ENCODE peak calls at places on chromosomes 3 and 15, in seven cellular contexts. J is astrocyte, B is GM12864, W is ovary, E is esophagus squamous epithelium, C is psoas muscle, I is uterus. Q is an unnamed sample.

GRCh38 chr3:192597511-192597910 is 129.8 kb downstream of the FGF12 start:
- DNase-seq in J (no peak), B (no peak), C (no peak), W (no peak), I (no peak), E (no peak), Q (no peak)

GRCh38 chr3:14797731-14798130 is 21.0 kb upstream of the FGD5 start:
- DNase-seq in C (no peak), B (no peak), J (no peak), W (no peak), I (peak; percentile 7), E (no peak), Q (no peak)

GRCh38 chr15:40349163-40349562 is 1.7 kb upstream of the PHGR1 start:
- DNase-seq in E (no peak), C (no peak), B (no peak), J (no peak), I (no peak), W (no peak), Q (no peak)

GRCh38 chr3:44468572-44469520 is 8.6 kb downstream of the ZNF445 start:
- DNase-seq in B (no peak), W (no peak), C (no peak), I (no peak), J (peak; percentile 55), E (no peak), Q (peak; percentile 41)

GRCh38 chr15:90033448-90033847 is 32.3 kb downstream of the ZNF710 start:
- DNase-seq in C (no peak), I (no peak), E (no peak), B (no peak), W (no peak), J (no peak), Q (no peak)

GRCh38 chr15:66803182-66803729 is 101.2 kb downstream of the SMAD6 start:
- DNase-seq in W (peak; percentile 93), I (peak; percentile 89), B (no peak), J (peak; percentile 97), E (no peak), C (peak; percentile 92), Q (peak; percentile 98)

GRCh38 chr3:123083446-123084124 is 16.8 kb downstream of the PDIA5 start:
- DNase-seq in I (no peak), J (peak; percentile 61), C (no peak), B (no peak), W (no peak), E (no peak), Q (peak; percentile 85)

GRCh38 chr3:196141866-196142673 is 60.2 kb upstream of the TFRC start:
- DNase-seq in C (no peak), I (no peak), E (no peak), J (no peak), B (no peak), W (no peak), Q (no peak)

GRCh38 chr3:49470714-49471420 is 800 bp downstream of the DAG1 start:
- DNase-seq in W (no peak), J (no peak), C (no peak), I (no peak), E (no peak), B (no peak), Q (no peak)

GRCh38 chr3:127150915-127151564 is 41.9 kb upstream of the PRR23E start:
- DNase-seq in W (no peak), B (no peak), E (no peak), C (no peak), I (peak; percentile 4), J (no peak), Q (no peak)

GRCh38 chr15:40249477-40250303 is 10.8 kb downstream of the PAK6 start:
- DNase-seq in W (no peak), E (no peak), B (no peak), C (no peak), J (peak; percentile 50), I (no peak), Q (no peak)

GRCh38 chr3:177665122-177665808 is 468.0 kb upstream of the TBL1XR1 start:
- DNase-seq in J (peak; percentile 72), I (no peak), C (no peak), W (no peak), B (no peak), E (no peak), Q (no peak)

GRCh38 chr3:194976813-194977322 is 291.2 kb downstream of the FAM43A start:
- DNase-seq in J (no peak), W (no peak), I (no peak), C (no peak), B (no peak), E (no peak), Q (no peak)

GRCh38 chr3:196941846-196942225 is 492 bp downstream of the NCBP2 start:
- DNase-seq in C (no peak), B (no peak), E (no peak), W (peak; percentile 41), I (peak; percentile 34), J (peak; percentile 39), Q (peak; percentile 62)

GRCh38 chr3:18740631-18741583 is 315.8 kb upstream of the SATB1 start:
- DNase-seq in I (no peak), W (no peak), C (no peak), B (peak; percentile 35), E (no peak), J (no peak), Q (no peak)

DNA sequence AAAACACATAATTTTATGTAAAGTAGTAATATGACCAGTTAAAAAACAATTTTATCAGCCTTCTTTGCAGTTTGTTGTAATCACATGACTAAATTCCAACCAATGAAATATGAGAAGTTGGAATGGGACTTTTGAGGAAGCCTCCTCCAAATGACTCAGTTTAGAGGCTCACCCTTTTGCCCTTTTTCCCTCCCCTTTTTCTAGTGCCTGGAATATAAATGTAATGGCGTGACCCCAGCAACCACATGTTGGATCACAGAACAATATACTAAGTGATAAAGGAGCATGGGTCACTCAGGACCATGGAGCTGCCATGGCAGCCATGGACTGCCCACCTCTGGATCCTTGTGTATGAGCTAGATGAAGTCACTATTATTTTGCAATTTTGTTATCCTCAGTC is 48.8 kb upstream of the HEG1 start:
- DNase-seq in W (no peak), J (peak; percentile 48), I (no peak), B (no peak), E (no peak), C (no peak), Q (peak; percentile 78)
- H3K4me3 ChIP-seq in W (no peak overlapping the region), J (no peak overlapping the region), I (no peak overlapping the region), B (peak overlapping the region; percentile 82), E (no peak overlapping the region), C (no peak overlapping the region), Q (no peak overlapping the region)

DNA sequence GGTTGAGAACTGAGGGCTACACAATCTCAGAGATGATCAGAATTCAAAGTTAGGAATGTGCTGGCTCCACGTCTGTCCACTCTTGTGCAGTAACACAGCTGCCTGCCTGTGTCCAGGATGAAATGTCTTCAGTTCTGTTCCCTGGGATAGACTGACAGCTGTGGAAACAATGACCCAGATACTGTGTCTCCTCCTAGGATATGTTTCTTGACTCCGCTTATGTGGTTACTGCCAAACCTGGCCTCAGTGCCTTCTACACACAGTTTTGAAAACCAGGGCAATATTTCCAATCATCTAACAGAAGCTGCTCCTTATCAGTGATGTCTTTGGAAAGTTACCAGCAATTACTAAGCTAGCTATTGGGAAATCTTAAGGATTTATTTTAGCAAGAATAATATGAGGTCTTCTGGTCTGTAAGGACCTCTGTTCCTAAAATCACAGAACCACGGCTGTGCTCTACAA is 67.6 kb downstream of the NOX5 start:
- DNase-seq in E (no peak), C (peak; percentile 19), B (no peak), W (peak; percentile 23), I (peak; percentile 40), J (peak; percentile 81), Q (peak; percentile 95)
- TF ChIP-seq CTCF in E (no peak), C (no peak), B (no peak), W (no peak), I (no peak), J (no peak), Q (no peak)

GRCh38 chr3:133535971-133536634 is 37.4 kb upstream of the CDV3 start:
- DNase-seq in W (no peak), B (no peak), E (no peak), I (no peak), J (peak; percentile 89), C (no peak), Q (peak; percentile 95)
- H3K4me3 ChIP-seq in W (no peak overlapping the region), B (no peak overlapping the region), E (no peak overlapping the region), I (no peak overlapping the region), J (no peak overlapping the region), C (no peak overlapping the region), Q (peak overlapping the region; percentile 29)

DNA sequence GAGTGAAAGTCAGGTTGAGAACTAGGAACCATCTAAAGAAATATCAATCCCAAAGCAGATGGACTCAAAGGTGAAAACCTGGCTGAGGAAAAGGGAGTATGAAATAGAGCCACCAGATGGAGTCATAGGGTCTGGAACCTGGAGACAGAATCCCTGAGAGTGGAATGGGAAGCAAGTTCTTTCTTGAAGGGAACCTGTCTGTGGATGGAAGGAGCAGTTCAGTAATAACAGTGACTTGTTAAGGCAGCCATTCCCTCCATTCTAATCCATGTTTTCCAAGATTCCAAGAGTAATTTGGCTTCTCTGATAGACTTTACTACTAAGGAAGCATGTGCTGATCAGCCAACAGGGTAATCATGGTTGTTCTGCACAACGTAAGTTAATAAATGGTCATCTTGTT is 22.5 kb upstream of the AQP9 start:
- DNase-seq in W (no peak), B (no peak), I (no peak), C (no peak), E (no peak), J (peak; percentile 0), Q (peak; percentile 45)
- TF ChIP-seq CTCF in W (no peak), B (no peak), I (peak; percentile 27), C (no peak), E (no peak), J (peak; percentile 6), Q (peak; percentile 49)

DNA sequence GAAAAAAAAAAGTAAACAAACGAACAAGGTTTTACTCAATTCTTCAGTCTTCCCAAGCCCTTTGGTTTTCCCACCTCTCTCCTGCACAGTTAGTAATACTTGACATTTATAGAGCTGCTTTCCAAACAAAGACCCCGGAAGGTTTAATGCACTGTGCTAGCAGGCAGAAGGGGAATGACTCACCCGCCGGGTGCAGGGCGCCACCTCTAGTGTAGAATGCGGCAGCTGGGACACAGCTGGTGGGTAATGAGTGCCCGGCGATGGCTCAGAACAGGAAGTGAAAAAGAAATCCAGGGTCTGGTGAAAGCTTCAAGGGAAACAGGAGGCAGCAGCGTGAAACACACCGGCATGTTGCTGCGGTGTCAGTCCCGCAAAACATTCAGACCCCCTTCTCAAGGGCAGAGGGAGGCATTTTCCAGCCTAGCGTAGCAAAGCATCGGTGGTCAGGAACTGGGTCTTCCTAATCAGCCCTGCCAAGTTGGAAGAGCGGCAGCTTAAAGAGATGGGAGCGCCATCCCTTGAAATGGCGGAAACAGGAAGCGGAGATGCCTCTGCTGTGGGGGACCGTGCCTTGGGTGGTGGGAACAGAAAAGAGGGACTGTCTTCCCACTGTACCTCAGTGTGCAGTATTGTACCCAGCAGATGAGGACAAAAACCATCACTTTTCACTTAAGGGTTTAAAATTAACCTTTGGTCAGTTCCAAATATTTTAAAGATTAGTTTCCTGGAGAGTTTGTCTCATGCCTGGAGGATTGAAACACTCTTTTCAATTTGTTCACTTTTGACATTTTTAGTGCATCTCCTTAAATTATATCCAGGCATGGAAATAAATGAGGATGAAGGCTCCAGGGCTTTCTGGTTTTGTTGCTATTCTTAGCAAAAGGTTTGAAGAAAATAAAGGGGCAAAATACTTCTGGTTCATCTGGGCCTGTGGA is 160.8 kb upstream of the MCTP2 start:
- DNase-seq in J (peak; percentile 52), W (no peak), E (no peak), I (peak; percentile 25), B (no peak), C (no peak), Q (no peak)
- H3K4me3 ChIP-seq in J (peak overlapping the region; percentile 1), W (no peak overlapping the region), E (no peak overlapping the region), I (no peak overlapping the region), B (no peak overlapping the region), C (no peak overlapping the region), Q (no peak overlapping the region)

Q was measured in fibroblast of pulmonary artery.